ENCODE peak calls at places on chromosomes 2 and 18, in ten cellular contexts. N is NB4; G is lower lobe of right lung; V is left kidney; Z is GF-D8; K is activated effector memory CD4-positive, alpha-beta T cell treated with anti-CD3 and anti-CD28 coated beads, Interleukin-2, amount 50 U/mL, for 16 hours; P is caudate nucleus; I is stimulated activated CD4-positive, alpha-beta T cell treated with anti-CD3 and anti-CD28 coated beads, Interleukin-15, amount 100 ng/mL, for 24 hours; Y is NCI-H2107; W is activated CD4-positive, alpha-beta T cell treated with anti-CD3 and anti-CD28 coated beads for 48 hours. S is an unnamed sample.
A peak's percentile ranks its signal among the peaks of the same experiment; 100 is the strongest.

GRCh38 chr2:47048801-47049480 is 106.2 kb downstream of the STPG4 start:
- DNase-seq in I (no peak), N (no peak), W (no peak), V (no peak), G (no peak), Z (no peak), K (no peak), Y (no peak), P (no peak), S (no peak)

GRCh38 chr2:9403924-9404323 is 19.4 kb downstream of the ITGB1BP1 start:
- DNase-seq in P (no peak), W (no peak), N (no peak), Y (no peak), Z (no peak), K (no peak), I (no peak), G (no peak), V (no peak), S (no peak)

GRCh38 chr18:22563098-22563707 is 145.5 kb upstream of the CTAGE1 start:
- DNase-seq in G (no peak), W (no peak), K (no peak), P (no peak), Y (no peak), Z (peak; percentile 46), I (no peak), V (peak; percentile 88), N (peak; percentile 69), S (no peak)

GRCh38 chr2:11796190-11797171 is 50.0 kb downstream of the LPIN1 start:
- DNase-seq in K (no peak), G (no peak), Y (no peak), Z (no peak), P (peak; percentile 11), I (no peak), V (no peak), N (no peak), W (no peak), S (no peak)

GRCh38 chr2:167451496-167452289 is 563.4 kb downstream of the XIRP2 start:
- DNase-seq in N (no peak), W (no peak), Y (no peak), G (no peak), K (no peak), P (no peak), I (no peak), Z (no peak), V (peak; percentile 2), S (no peak)

GRCh38 chr18:7447629-7448028 is 119.5 kb upstream of the PTPRM start:
- DNase-seq in G (no peak), Z (no peak), I (no peak), K (no peak), P (no peak), Y (no peak), N (no peak), V (no peak), W (no peak), S (no peak)

GRCh38 chr2:16334886-16335605 is 330.6 kb downstream of the CYRIA start:
- DNase-seq in P (no peak), W (no peak), G (no peak), I (no peak), K (no peak), Z (no peak), N (no peak), Y (no peak), V (peak; percentile 23), S (no peak)

GRCh38 chr2:121999273-121999672 is 243.8 kb downstream of the TSN start:
- DNase-seq in W (no peak), N (no peak), Z (peak; percentile 43), Y (no peak), P (no peak), K (no peak), V (peak; percentile 63), I (no peak), G (no peak), S (no peak)

GRCh38 chr2:127080941-127081769 is 25.8 kb downstream of the BIN1 start:
- DNase-seq in I (peak; percentile 73), K (peak; percentile 83), N (peak; percentile 56), W (peak; percentile 69), V (peak; percentile 50), P (peak; percentile 56), Y (no peak), Z (no peak), G (peak; percentile 66), S (peak; percentile 49)

GRCh38 chr2:38945372-38945771 is 55.7 kb downstream of the ARHGEF33 start:
- DNase-seq in N (peak; percentile 49), Z (no peak), P (no peak), I (no peak), K (no peak), V (no peak), G (no peak), W (no peak), Y (no peak), S (no peak)

GRCh38 chr2:30655660-30656059 is 151.6 kb downstream of the CAPN13 start:
- DNase-seq in W (no peak), P (no peak), K (no peak), N (no peak), V (no peak), I (no peak), Z (no peak), Y (no peak), G (no peak), S (no peak)

GRCh38 chr18:79241755-79242154 is 154.0 kb upstream of the NFATC1 start:
- DNase-seq in P (no peak), Y (no peak), I (no peak), V (peak; percentile 44), W (no peak), G (no peak), N (no peak), K (no peak), Z (no peak), S (no peak)

GRCh38 chr2:85935746-85936208 is 47.0 kb upstream of the ST3GAL5 start:
- DNase-seq in N (no peak), Y (no peak), Z (no peak), W (no peak), V (peak; percentile 21), G (no peak), P (no peak), K (no peak), I (no peak), S (no peak)

GRCh38 chr2:100178085-100178788 is 35.8 kb upstream of the AFF3 start:
- DNase-seq in K (no peak), V (peak; percentile 53), N (peak; percentile 69), W (peak; percentile 55), P (no peak), I (peak; percentile 44), Y (no peak), Z (no peak), G (no peak), S (no peak)

GRCh38 chr2:55146266-55146665 is 85.8 kb downstream of the CLHC1 start:
- DNase-seq in V (no peak), Z (no peak), Y (no peak), I (no peak), G (no peak), N (no peak), W (no peak), P (no peak), K (no peak), S (no peak)

GRCh38 chr2:149063177-149063576 is 24.7 kb downstream of the LYPD6B start:
- DNase-seq in Z (no peak), P (no peak), K (no peak), I (no peak), V (no peak), W (no peak), Y (no peak), G (no peak), N (no peak), S (no peak)

GRCh38 chr2:227615906-227616305 is 1.3 kb upstream of the SCYGR3 start:
- DNase-seq in V (no peak), Z (no peak), N (no peak), W (no peak), I (no peak), K (no peak), Y (no peak), P (no peak), G (no peak), S (no peak)

GRCh38 chr2:197926673-197927072 is 122.3 kb downstream of the PLCL1 start:
- DNase-seq in Z (no peak), P (no peak), I (no peak), V (no peak), W (no peak), N (no peak), K (no peak), G (no peak), Y (no peak), S (no peak)

GRCh38 chr2:19685713-19686112 is 216.1 kb downstream of the TTC32 start:
- DNase-seq in Z (no peak), V (no peak), P (no peak), W (no peak), N (no peak), G (no peak), K (no peak), Y (no peak), I (no peak), S (no peak)

GRCh38 chr18:6219116-6219717 is 195.5 kb downstream of the L3MBTL4 start:
- DNase-seq in Y (no peak), N (peak; percentile 39), V (peak; percentile 87), W (peak; percentile 24), I (peak; percentile 14), P (no peak), G (no peak), K (no peak), Z (no peak), S (no peak)

GRCh38 chr18:48825101-48825745 is 125.5 kb downstream of the SMAD7 start:
- DNase-seq in P (no peak), W (no peak), Y (no peak), V (peak; percentile 74), K (no peak), N (no peak), Z (no peak), G (peak; percentile 10), I (no peak), S (no peak)

GRCh38 chr18:51164327-51165290 is 32.9 kb downstream of the MEX3C start:
- DNase-seq in V (no peak), P (no peak), K (no peak), Z (peak; percentile 15), I (no peak), Y (no peak), N (no peak), G (no peak), W (no peak), S (no peak)

S was measured in stimulated activated naive CD4-positive, alpha-beta T cell.